ENCODE peak calls at places on chromosomes 2 and 18, in nine cellular contexts. One of them, this sample, is unnamed.

GRCh38 chr2:196174424-196174823 is 3.0 kb upstream of the STK17B start:
- DNase-seq in cardiac muscle cell: no peak
- DNase-seq in hepatocyte: no peak
- DNase-seq in fibroblast of the aortic adventitia: no peak
- DNase-seq in CD4-positive, alpha-beta memory T cell: no peak
- DNase-seq in GM23248: no peak
- DNase-seq in PC-3: no peak
- DNase-seq in OCI-LY7: peak; percentile 69
- DNase-seq in choroid plexus epithelial cell: no peak
- DNase-seq in this sample: no peak

GRCh38 chr2:96107883-96108551 is 8.4 kb downstream of the ADRA2B start:
- DNase-seq in CD4-positive, alpha-beta memory T cell: no peak
- DNase-seq in hepatocyte: no peak
- DNase-seq in OCI-LY7: no peak
- DNase-seq in cardiac muscle cell: no peak
- DNase-seq in choroid plexus epithelial cell: no peak
- DNase-seq in PC-3: no peak
- DNase-seq in fibroblast of the aortic adventitia: no peak
- DNase-seq in GM23248: no peak
- DNase-seq in this sample: no peak

GRCh38 chr2:31297751-31298150 is 63.8 kb downstream of the EHD3 start:
- DNase-seq in PC-3: peak; percentile 55
- DNase-seq in fibroblast of the aortic adventitia: no peak
- DNase-seq in GM23248: peak; percentile 91
- DNase-seq in cardiac muscle cell: no peak
- DNase-seq in OCI-LY7: peak; percentile 29
- DNase-seq in choroid plexus epithelial cell: no peak
- DNase-seq in hepatocyte: no peak
- DNase-seq in CD4-positive, alpha-beta memory T cell: no peak
- DNase-seq in this sample: no peak

GRCh38 chr2:45691152-45691551 is 39.7 kb downstream of the PRKCE start:
- DNase-seq in OCI-LY7: peak; percentile 5
- DNase-seq in GM23248: no peak
- DNase-seq in cardiac muscle cell: no peak
- DNase-seq in choroid plexus epithelial cell: no peak
- DNase-seq in PC-3: no peak
- DNase-seq in fibroblast of the aortic adventitia: no peak
- DNase-seq in CD4-positive, alpha-beta memory T cell: no peak
- DNase-seq in hepatocyte: no peak
- DNase-seq in this sample: peak; percentile 13

GRCh38 chr2:1366546-1367134 is 46.6 kb upstream of the TPO start:
- DNase-seq in GM23248: no peak
- DNase-seq in CD4-positive, alpha-beta memory T cell: no peak
- DNase-seq in choroid plexus epithelial cell: no peak
- DNase-seq in fibroblast of the aortic adventitia: no peak
- DNase-seq in hepatocyte: no peak
- DNase-seq in OCI-LY7: no peak
- DNase-seq in cardiac muscle cell: no peak
- DNase-seq in PC-3: no peak
- DNase-seq in this sample: no peak

GRCh38 chr2:145012806-145013205 is 492.9 kb upstream of the ZEB2 start:
- DNase-seq in CD4-positive, alpha-beta memory T cell: no peak
- DNase-seq in OCI-LY7: no peak
- DNase-seq in fibroblast of the aortic adventitia: no peak
- DNase-seq in PC-3: no peak
- DNase-seq in GM23248: no peak
- DNase-seq in hepatocyte: no peak
- DNase-seq in choroid plexus epithelial cell: peak; percentile 38
- DNase-seq in cardiac muscle cell: no peak
- DNase-seq in this sample: no peak

GRCh38 chr18:21270453-21270852 is 28.4 kb downstream of the GREB1L start:
- DNase-seq in GM23248: peak; percentile 60
- DNase-seq in cardiac muscle cell: no peak
- DNase-seq in hepatocyte: peak; percentile 45
- DNase-seq in fibroblast of the aortic adventitia: peak; percentile 27
- DNase-seq in PC-3: no peak
- DNase-seq in CD4-positive, alpha-beta memory T cell: no peak
- DNase-seq in OCI-LY7: no peak
- DNase-seq in choroid plexus epithelial cell: peak; percentile 3
- DNase-seq in this sample: no peak

GRCh38 chr2:236939751-236940229 is 145.9 kb upstream of the COPS8 start:
- DNase-seq in OCI-LY7: no peak
- DNase-seq in GM23248: peak; percentile 65
- DNase-seq in hepatocyte: peak; percentile 47
- DNase-seq in PC-3: no peak
- DNase-seq in CD4-positive, alpha-beta memory T cell: no peak
- DNase-seq in fibroblast of the aortic adventitia: peak; percentile 14
- DNase-seq in choroid plexus epithelial cell: no peak
- DNase-seq in cardiac muscle cell: no peak
- DNase-seq in this sample: peak; percentile 8

GRCh38 chr18:36191286-36191685 is 4.0 kb downstream of the MOCOS start:
- DNase-seq in fibroblast of the aortic adventitia: no peak
- DNase-seq in hepatocyte: no peak
- DNase-seq in GM23248: no peak
- DNase-seq in CD4-positive, alpha-beta memory T cell: no peak
- DNase-seq in PC-3: no peak
- DNase-seq in choroid plexus epithelial cell: no peak
- DNase-seq in OCI-LY7: no peak
- DNase-seq in cardiac muscle cell: no peak
- DNase-seq in this sample: no peak

GRCh38 chr2:234949762-234950434 is 1.9 kb upstream of the SH3BP4 start:
- DNase-seq in choroid plexus epithelial cell: peak; percentile 100
- DNase-seq in OCI-LY7: no peak
- DNase-seq in fibroblast of the aortic adventitia: peak; percentile 95
- DNase-seq in hepatocyte: peak; percentile 71
- DNase-seq in cardiac muscle cell: no peak
- DNase-seq in CD4-positive, alpha-beta memory T cell: no peak
- DNase-seq in PC-3: peak; percentile 66
- DNase-seq in GM23248: peak; percentile 97
- DNase-seq in this sample: peak; percentile 98

GRCh38 chr2:234952270-234953115 is 676 bp downstream of the SH3BP4 start:
- DNase-seq in fibroblast of the aortic adventitia: no peak
- DNase-seq in hepatocyte: peak; percentile 59
- DNase-seq in cardiac muscle cell: peak; percentile 64
- DNase-seq in choroid plexus epithelial cell: no peak
- DNase-seq in CD4-positive, alpha-beta memory T cell: no peak
- DNase-seq in PC-3: peak; percentile 47
- DNase-seq in GM23248: peak; percentile 50
- DNase-seq in OCI-LY7: no peak
- DNase-seq in this sample: no peak

GRCh38 chr2:234950730-234951385 is 959 bp upstream of the SH3BP4 start:
- DNase-seq in CD4-positive, alpha-beta memory T cell: no peak
- DNase-seq in PC-3: no peak
- DNase-seq in fibroblast of the aortic adventitia: peak; percentile 72
- DNase-seq in hepatocyte: no peak
- DNase-seq in OCI-LY7: no peak
- DNase-seq in choroid plexus epithelial cell: peak; percentile 62
- DNase-seq in GM23248: peak; percentile 82
- DNase-seq in cardiac muscle cell: no peak
- DNase-seq in this sample: no peak

GRCh38 chr2:234950435-234950729 is 1.4 kb upstream of the SH3BP4 start:
- DNase-seq in fibroblast of the aortic adventitia: no peak
- DNase-seq in PC-3: no peak
- DNase-seq in choroid plexus epithelial cell: no peak
- DNase-seq in cardiac muscle cell: no peak
- DNase-seq in OCI-LY7: no peak
- DNase-seq in CD4-positive, alpha-beta memory T cell: no peak
- DNase-seq in GM23248: no peak
- DNase-seq in hepatocyte: no peak
- DNase-seq in this sample: no peak

GRCh38 chr2:234951386-234952269 is at the start of gene SH3BP4:
- DNase-seq in hepatocyte: peak; percentile 95
- DNase-seq in choroid plexus epithelial cell: peak; percentile 81
- DNase-seq in CD4-positive, alpha-beta memory T cell: no peak
- DNase-seq in OCI-LY7: no peak
- DNase-seq in GM23248: peak; percentile 92
- DNase-seq in fibroblast of the aortic adventitia: peak; percentile 69
- DNase-seq in PC-3: peak; percentile 62
- DNase-seq in cardiac muscle cell: peak; percentile 91
- DNase-seq in this sample: no peak
- H3K4me3 ChIP-seq in hepatocyte: peak within 1 kb of the TSS; percentile 98
- H3K4me3 ChIP-seq in choroid plexus epithelial cell: peak within 1 kb of the TSS; percentile 79
- H3K4me3 ChIP-seq in CD4-positive, alpha-beta memory T cell: no peak within 1 kb of the TSS
- H3K4me3 ChIP-seq in OCI-LY7: no peak within 1 kb of the TSS
- H3K4me3 ChIP-seq in GM23248: peak within 1 kb of the TSS; percentile 93
- H3K4me3 ChIP-seq in fibroblast of the aortic adventitia: peak within 1 kb of the TSS; percentile 84
- H3K4me3 ChIP-seq in PC-3: peak within 1 kb of the TSS; percentile 83
- H3K4me3 ChIP-seq in cardiac muscle cell: peak within 1 kb of the TSS; percentile 98
- H3K4me3 ChIP-seq in this sample: peak within 1 kb of the TSS; percentile 84

DNA sequence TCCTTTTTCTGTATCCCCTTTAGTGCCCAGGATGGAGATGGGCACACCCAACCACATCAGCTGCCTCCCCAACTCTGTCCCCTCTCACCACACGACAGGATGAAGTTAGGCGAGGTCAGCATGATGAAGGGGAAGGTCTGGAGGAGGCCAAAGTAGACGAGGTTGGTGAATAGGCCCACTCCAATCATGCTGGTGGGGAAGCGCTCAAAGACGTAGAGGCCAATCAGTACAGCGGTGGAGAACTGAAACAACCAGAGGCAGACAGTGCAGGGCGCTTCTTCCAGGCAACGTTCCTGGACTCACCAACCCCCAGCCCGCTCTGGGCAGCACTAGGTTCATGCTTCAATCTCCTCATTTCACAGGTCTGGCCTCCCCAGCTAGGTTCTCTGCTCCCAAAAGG is 2.9 kb downstream of the TEX261 start:
- DNase-seq in PC-3: no peak
- DNase-seq in choroid plexus epithelial cell: no peak
- DNase-seq in OCI-LY7: no peak
- DNase-seq in cardiac muscle cell: no peak
- DNase-seq in hepatocyte: no peak
- DNase-seq in GM23248: no peak
- DNase-seq in fibroblast of the aortic adventitia: no peak
- DNase-seq in CD4-positive, alpha-beta memory T cell: no peak
- DNase-seq in this sample: no peak
- H3K4me3 ChIP-seq in PC-3: no peak overlapping the region
- H3K4me3 ChIP-seq in choroid plexus epithelial cell: no peak overlapping the region
- H3K4me3 ChIP-seq in OCI-LY7: no peak overlapping the region
- H3K4me3 ChIP-seq in cardiac muscle cell: no peak overlapping the region
- H3K4me3 ChIP-seq in hepatocyte: no peak overlapping the region
- H3K4me3 ChIP-seq in GM23248: no peak overlapping the region
- H3K4me3 ChIP-seq in fibroblast of the aortic adventitia: no peak overlapping the region
- H3K4me3 ChIP-seq in CD4-positive, alpha-beta memory T cell: no peak overlapping the region
- H3K4me3 ChIP-seq in this sample: no peak overlapping the region

GRCh38 chr18:22346342-22346967 is 71.3 kb downstream of the CTAGE1 start:
- DNase-seq in fibroblast of the aortic adventitia: peak; percentile 88
- DNase-seq in CD4-positive, alpha-beta memory T cell: peak; percentile 40
- DNase-seq in cardiac muscle cell: no peak
- DNase-seq in PC-3: peak; percentile 73
- DNase-seq in choroid plexus epithelial cell: peak; percentile 86
- DNase-seq in OCI-LY7: no peak
- DNase-seq in hepatocyte: peak; percentile 59
- DNase-seq in GM23248: peak; percentile 89
- DNase-seq in this sample: no peak
- H3K4me3 ChIP-seq in fibroblast of the aortic adventitia: peak overlapping the region; percentile 74
- H3K4me3 ChIP-seq in CD4-positive, alpha-beta memory T cell: no peak overlapping the region
- H3K4me3 ChIP-seq in cardiac muscle cell: peak overlapping the region; percentile 47
- H3K4me3 ChIP-seq in PC-3: no peak overlapping the region
- H3K4me3 ChIP-seq in choroid plexus epithelial cell: no peak overlapping the region
- H3K4me3 ChIP-seq in OCI-LY7: no peak overlapping the region
- H3K4me3 ChIP-seq in hepatocyte: no peak overlapping the region
- H3K4me3 ChIP-seq in GM23248: no peak overlapping the region
- H3K4me3 ChIP-seq in this sample: no peak overlapping the region

GRCh38 chr18:57294547-57294946 is 57.8 kb upstream of the ST8SIA3 start:
- DNase-seq in cardiac muscle cell: no peak
- DNase-seq in fibroblast of the aortic adventitia: no peak
- DNase-seq in OCI-LY7: no peak
- DNase-seq in CD4-positive, alpha-beta memory T cell: no peak
- DNase-seq in choroid plexus epithelial cell: no peak
- DNase-seq in hepatocyte: no peak
- DNase-seq in GM23248: no peak
- DNase-seq in PC-3: no peak
- DNase-seq in this sample: no peak
- H3K4me3 ChIP-seq in cardiac muscle cell: no peak overlapping the region
- H3K4me3 ChIP-seq in fibroblast of the aortic adventitia: no peak overlapping the region
- H3K4me3 ChIP-seq in OCI-LY7: no peak overlapping the region
- H3K4me3 ChIP-seq in CD4-positive, alpha-beta memory T cell: no peak overlapping the region
- H3K4me3 ChIP-seq in choroid plexus epithelial cell: no peak overlapping the region
- H3K4me3 ChIP-seq in hepatocyte: no peak overlapping the region
- H3K4me3 ChIP-seq in GM23248: no peak overlapping the region
- H3K4me3 ChIP-seq in PC-3: no peak overlapping the region
- H3K4me3 ChIP-seq in this sample: no peak overlapping the region

DNA sequence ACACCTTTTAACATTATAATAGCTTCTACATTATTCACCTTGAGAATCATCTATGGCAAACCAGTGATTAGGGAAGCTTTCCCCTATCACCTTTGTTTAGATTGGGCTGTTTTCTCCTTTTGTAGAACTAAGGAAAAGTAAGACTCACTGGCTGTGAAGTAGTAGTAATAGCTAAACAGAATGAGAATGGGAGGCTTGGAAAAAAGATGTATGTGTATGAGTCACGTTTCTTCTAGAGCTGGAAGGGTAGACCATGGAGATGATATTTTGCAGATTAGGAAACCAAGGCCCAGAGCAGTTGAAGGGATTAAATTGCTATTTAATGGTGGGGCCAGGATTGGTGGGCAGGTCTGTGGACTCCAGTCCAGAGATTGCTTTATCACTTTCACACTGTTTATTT is 214.5 kb downstream of the MCFD2 start:
- DNase-seq in cardiac muscle cell: no peak
- DNase-seq in OCI-LY7: no peak
- DNase-seq in CD4-positive, alpha-beta memory T cell: no peak
- DNase-seq in fibroblast of the aortic adventitia: peak; percentile 78
- DNase-seq in hepatocyte: peak; percentile 21
- DNase-seq in PC-3: peak; percentile 43
- DNase-seq in choroid plexus epithelial cell: peak; percentile 47
- DNase-seq in GM23248: peak; percentile 79
- DNase-seq in this sample: no peak
- H3K4me3 ChIP-seq in cardiac muscle cell: no peak overlapping the region
- H3K4me3 ChIP-seq in OCI-LY7: no peak overlapping the region
- H3K4me3 ChIP-seq in CD4-positive, alpha-beta memory T cell: no peak overlapping the region
- H3K4me3 ChIP-seq in fibroblast of the aortic adventitia: peak overlapping the region; percentile 87
- H3K4me3 ChIP-seq in hepatocyte: peak overlapping the region; percentile 85
- H3K4me3 ChIP-seq in PC-3: peak overlapping the region; percentile 98
- H3K4me3 ChIP-seq in choroid plexus epithelial cell: peak overlapping the region; percentile 89
- H3K4me3 ChIP-seq in GM23248: peak overlapping the region; percentile 93
- H3K4me3 ChIP-seq in this sample: peak overlapping the region; percentile 91

DNA sequence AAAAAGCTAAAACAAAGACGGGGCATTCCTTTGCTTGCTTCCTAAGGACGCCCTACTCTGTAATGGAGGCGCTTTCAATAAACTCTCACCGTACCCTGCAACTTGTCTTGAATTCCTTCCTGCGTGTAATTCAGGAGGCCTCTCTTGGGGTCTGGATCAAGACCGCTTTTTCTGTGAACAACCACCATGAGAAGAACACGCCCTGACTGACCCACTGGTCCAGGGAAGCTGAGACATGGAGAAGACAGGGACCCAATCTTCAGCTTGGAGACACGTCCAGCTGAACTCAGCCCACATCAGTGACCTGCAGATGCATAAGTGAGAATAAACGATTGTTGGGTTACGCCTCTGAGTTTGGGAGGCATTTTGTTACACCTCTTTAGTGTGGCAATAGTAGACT is 7.8 kb upstream of the NARS1 start:
- DNase-seq in OCI-LY7: peak; percentile 1
- DNase-seq in fibroblast of the aortic adventitia: no peak
- DNase-seq in CD4-positive, alpha-beta memory T cell: no peak
- DNase-seq in cardiac muscle cell: no peak
- DNase-seq in PC-3: no peak
- DNase-seq in GM23248: no peak
- DNase-seq in hepatocyte: no peak
- DNase-seq in choroid plexus epithelial cell: no peak
- DNase-seq in this sample: no peak
- H3K4me3 ChIP-seq in OCI-LY7: peak overlapping the region; percentile 91
- H3K4me3 ChIP-seq in fibroblast of the aortic adventitia: no peak overlapping the region
- H3K4me3 ChIP-seq in CD4-positive, alpha-beta memory T cell: no peak overlapping the region
- H3K4me3 ChIP-seq in cardiac muscle cell: no peak overlapping the region
- H3K4me3 ChIP-seq in PC-3: peak overlapping the region; percentile 71
- H3K4me3 ChIP-seq in GM23248: no peak overlapping the region
- H3K4me3 ChIP-seq in hepatocyte: no peak overlapping the region
- H3K4me3 ChIP-seq in choroid plexus epithelial cell: no peak overlapping the region
- H3K4me3 ChIP-seq in this sample: no peak overlapping the region

This sample was measured in skeletal muscle cell.